ENCODE peak calls at places on chromosomes 5 and 9, in six cellular contexts. W is K562, L is GM12878, O is H1, Y is HepG2, S is SK-N-SH. F is an unnamed sample.

GRCh38 chr9:12775373-12775962 is 648 bp downstream of the LURAP1L start:
- DNase-seq in W (peak), L (no peak), O (peak), Y (no peak), S (peak), F (no peak)

GRCh38 chr9:126496781-126497667 is 116.7 kb upstream of the LMX1B start:
- DNase-seq in W (no peak), L (no peak), O (no peak), Y (no peak), S (no peak), F (no peak)

GRCh38 chr5:39157679-39158078 is 61.7 kb downstream of the FYB1 start:
- DNase-seq in W (no peak), L (no peak), O (no peak), Y (no peak), S (no peak), F (no peak)

GRCh38 chr9:122383992-122384461 is 13.2 kb downstream of the PTGS1 start:
- DNase-seq in W (no peak), L (no peak), O (no peak), Y (no peak), S (no peak), F (peak)

GRCh38 chr5:96936431-96937221 is 746 bp downstream of the LNPEP start:
- DNase-seq in W (peak), L (no peak), O (peak), Y (peak), S (peak), F (peak)

GRCh38 chr9:4318741-4319140 is 18.9 kb upstream of the GLIS3 start:
- DNase-seq in W (no peak), L (no peak), O (no peak), Y (no peak), S (no peak), F (no peak)

GRCh38 chr5:73792687-73793320 is 166.8 kb downstream of the ARHGEF28 start:
- DNase-seq in W (peak), L (peak), O (peak), Y (peak), S (peak), F (peak)

GRCh38 chr9:137236936-137237421 is 4.1 kb upstream of the TUBB4B start:
- DNase-seq in W (no peak), L (no peak), O (no peak), Y (no peak), S (no peak), F (no peak)

GRCh38 chr5:177496111-177497010 is 1.0 kb downstream of the PDLIM7 start:
- DNase-seq in W (peak), L (no peak), O (peak), Y (peak), S (peak), F (peak)

GRCh38 chr5:132807163-132807838 is 5.8 kb upstream of the SOWAHA start:
- DNase-seq in W (no peak), L (peak), O (no peak), Y (peak), S (no peak), F (peak)

GRCh38 chr5:72871358-72872024 is 55.0 kb downstream of the TNPO1 start:
- DNase-seq in W (no peak), L (no peak), O (no peak), Y (no peak), S (no peak), F (no peak)

GRCh38 chr5:11596657-11597071 is 307.6 kb downstream of the CTNND2 start:
- DNase-seq in W (no peak), L (no peak), O (no peak), Y (peak), S (no peak), F (no peak)

GRCh38 chr5:149939572-149939971 is 5.0 kb downstream of the PDE6A start:
- DNase-seq in W (no peak), L (no peak), O (no peak), Y (no peak), S (no peak), F (no peak)

GRCh38 chr5:175059687-175060194 is 335.4 kb downstream of the MSX2 start:
- DNase-seq in W (no peak), L (no peak), O (peak), Y (peak), S (peak), F (peak)

GRCh38 chr9:33473216-33473615 is 508 bp downstream of the NOL6 start:
- DNase-seq in W (no peak), L (no peak), O (no peak), Y (no peak), S (peak), F (no peak)

GRCh38 chr5:15374886-15375285 is 125.1 kb upstream of the FBXL7 start:
- DNase-seq in W (no peak), L (no peak), O (no peak), Y (no peak), S (no peak), F (no peak)

GRCh38 chr5:172453206-172453985 is 929 bp downstream of the SH3PXD2B start:
- DNase-seq in W (peak), L (no peak), O (peak), Y (peak), S (peak), F (peak)

GRCh38 chr5:164562271-164562856 is 1056.9 kb downstream of the MAT2B start:
- DNase-seq in W (no peak), L (no peak), O (no peak), Y (no peak), S (no peak), F (no peak)

GRCh38 chr9:125747765-125748510 is 765 bp downstream of the PBX3 start:
- DNase-seq in W (peak), L (no peak), O (peak), Y (no peak), S (peak), F (peak)

GRCh38 chr9:76729116-76729515 is 35.1 kb upstream of the PCA3 start:
- DNase-seq in W (no peak), L (no peak), O (no peak), Y (no peak), S (no peak), F (no peak)
- TF ChIP-seq RFX5 in W (no peak), L (no peak), O (no peak), Y (no peak), S (no peak), F (no peak)

GRCh38 chr5:160769264-160769663 is 82.7 kb downstream of the ATP10B start:
- DNase-seq in W (no peak), L (no peak), O (no peak), Y (no peak), S (no peak), F (no peak)
- TF ChIP-seq CHD2 in W (no peak), L (no peak), O (no peak), Y (no peak), S (no peak), F (no peak)

DNA sequence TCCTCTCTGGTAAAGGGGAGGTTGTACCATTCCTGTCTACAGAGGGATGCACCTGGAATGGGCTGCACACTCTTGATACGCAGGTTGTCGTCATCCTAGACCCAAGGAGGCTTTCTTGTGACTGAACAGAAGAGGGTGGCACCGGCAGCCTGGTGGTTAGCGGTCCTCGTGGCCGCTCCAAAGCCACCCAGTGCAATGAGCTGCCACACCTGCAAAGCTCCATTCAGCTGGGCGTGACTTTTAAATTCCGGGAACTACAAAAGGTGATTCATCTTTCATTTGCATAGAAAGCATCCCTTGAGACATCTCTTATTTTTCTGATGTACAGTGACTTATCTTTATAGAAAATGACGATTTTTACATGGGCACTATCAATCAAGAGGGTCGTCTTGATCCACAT is 286.1 kb upstream of the IRX1 start:
- DNase-seq in W (no peak), L (no peak), O (no peak), Y (no peak), S (no peak), F (no peak)
- TF ChIP-seq RFX5 in W (no peak), L (no peak), O (no peak), Y (no peak), S (no peak), F (no peak)

DNA sequence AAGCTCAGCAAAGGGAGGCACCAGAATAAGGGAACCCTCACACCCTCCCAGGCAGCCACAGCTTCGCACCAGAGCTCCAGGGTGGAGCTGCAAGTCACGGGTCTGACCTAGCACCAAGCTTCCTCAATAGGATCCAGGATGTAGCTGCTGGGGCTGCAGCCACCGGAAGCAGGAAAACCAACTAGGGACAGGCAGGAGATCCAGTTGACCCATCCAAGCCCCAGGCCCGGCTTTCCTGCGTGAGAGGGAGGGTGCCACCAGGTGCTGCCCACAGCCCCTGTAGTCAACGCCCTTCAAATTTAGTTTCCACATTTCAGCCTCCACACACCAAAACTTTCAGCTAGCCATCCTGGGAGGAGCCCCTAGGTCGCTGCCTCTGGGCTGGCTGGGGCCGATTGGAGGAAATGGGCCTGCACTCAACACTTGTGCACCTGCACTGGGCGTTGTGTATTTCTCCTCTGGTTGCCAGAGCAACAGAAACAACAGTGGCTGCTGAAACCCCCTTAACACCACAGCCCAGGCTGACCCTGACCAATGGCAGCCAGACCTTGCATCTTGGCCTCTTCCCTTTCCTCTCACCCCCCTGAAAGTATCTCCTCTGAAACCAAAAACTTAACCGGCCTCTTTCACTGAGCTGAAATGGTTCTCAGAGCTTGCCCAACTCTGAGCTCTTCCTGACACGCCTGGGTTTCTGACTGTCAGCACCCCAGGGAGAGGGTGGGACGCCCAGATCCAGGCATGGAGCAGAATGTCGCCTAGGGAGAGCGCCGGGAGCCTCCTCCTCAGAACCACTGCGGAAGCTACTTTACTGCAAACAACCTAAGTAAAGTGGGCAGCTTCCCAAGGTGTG is 226.5 kb upstream of the MAP3K1 start:
- DNase-seq in W (no peak), L (peak), O (peak), Y (no peak), S (no peak), F (no peak)
- TF ChIP-seq CHD2 in W (no peak), L (peak), O (no peak), Y (no peak), S (no peak), F (no peak)

DNA sequence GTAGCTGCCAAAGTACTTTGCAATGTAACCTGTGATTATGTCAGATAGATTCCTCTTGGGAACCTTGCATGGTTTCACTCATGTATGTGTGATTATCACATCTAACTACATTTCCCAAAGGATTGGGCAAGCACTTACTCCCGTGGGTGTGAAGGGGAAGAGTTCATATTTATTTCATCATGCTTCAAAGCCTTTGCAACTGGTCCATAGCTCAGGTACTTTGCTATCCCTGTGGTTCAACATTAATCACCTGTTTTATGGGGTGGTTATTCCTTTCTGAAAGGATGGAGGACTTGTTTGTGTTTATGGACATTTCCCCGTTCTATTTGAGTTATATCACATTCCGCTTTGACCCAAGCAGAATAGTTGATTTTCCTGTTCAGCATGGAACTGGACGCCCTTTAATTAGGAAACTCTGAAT is 13.6 kb upstream of the ERMP1 start:
- DNase-seq in W (no peak), L (no peak), O (no peak), Y (no peak), S (no peak), F (no peak)
- TF ChIP-seq RFX5 in W (no peak), L (no peak), O (no peak), Y (no peak), S (no peak), F (no peak)